ENCODE peak calls at places on chromosomes 2 and 18, in six cellular contexts. One of them, this sample, is unnamed. For H3K27me3, the result is how much of the 10 kb centered on the place peaks cover.

GRCh38 chr2:105248316-105249070 is 7.0 kb downstream of the GPR45 start:
- DNase-seq in gastrocnemius medialis: no peak
- DNase-seq in HCT116: no peak
- DNase-seq in tibial nerve: no peak
- DNase-seq in astrocyte: no peak
- DNase-seq in prostate gland: no peak
- DNase-seq in this sample: no peak

GRCh38 chr2:207041279-207041678 is 102.0 kb downstream of the CPO start:
- DNase-seq in gastrocnemius medialis: no peak
- DNase-seq in astrocyte: peak
- DNase-seq in tibial nerve: peak
- DNase-seq in HCT116: no peak
- DNase-seq in prostate gland: no peak
- DNase-seq in this sample: no peak

GRCh38 chr2:158965731-158966130 is 2.7 kb upstream of the TANC1 start:
- DNase-seq in astrocyte: no peak
- DNase-seq in gastrocnemius medialis: no peak
- DNase-seq in prostate gland: no peak
- DNase-seq in tibial nerve: no peak
- DNase-seq in HCT116: no peak
- DNase-seq in this sample: no peak

GRCh38 chr2:40457846-40458245 is 6.0 kb upstream of the SLC8A1 start:
- DNase-seq in tibial nerve: no peak
- DNase-seq in gastrocnemius medialis: no peak
- DNase-seq in astrocyte: peak
- DNase-seq in prostate gland: no peak
- DNase-seq in HCT116: no peak
- DNase-seq in this sample: no peak

GRCh38 chr2:45707661-45708060 is 56.2 kb downstream of the PRKCE start:
- DNase-seq in gastrocnemius medialis: no peak
- DNase-seq in tibial nerve: no peak
- DNase-seq in astrocyte: no peak
- DNase-seq in HCT116: no peak
- DNase-seq in prostate gland: no peak
- DNase-seq in this sample: no peak

GRCh38 chr2:122866095-122866494 is 1110.6 kb downstream of the TSN start:
- DNase-seq in tibial nerve: no peak
- DNase-seq in gastrocnemius medialis: no peak
- DNase-seq in astrocyte: no peak
- DNase-seq in prostate gland: no peak
- DNase-seq in HCT116: no peak
- DNase-seq in this sample: no peak

GRCh38 chr2:134406311-134406710 is 152.4 kb downstream of the MGAT5 start:
- DNase-seq in tibial nerve: no peak
- DNase-seq in prostate gland: no peak
- DNase-seq in HCT116: no peak
- DNase-seq in astrocyte: no peak
- DNase-seq in gastrocnemius medialis: no peak
- DNase-seq in this sample: no peak

GRCh38 chr2:26178746-26179436 is 6.0 kb downstream of the GAREM2 start:
- DNase-seq in HCT116: no peak
- DNase-seq in tibial nerve: peak
- DNase-seq in gastrocnemius medialis: no peak
- DNase-seq in prostate gland: no peak
- DNase-seq in astrocyte: no peak
- DNase-seq in this sample: no peak

GRCh38 chr18:13220326-13220991 is 1.9 kb downstream of the LDLRAD4 start:
- DNase-seq in tibial nerve: no peak
- DNase-seq in prostate gland: no peak
- DNase-seq in gastrocnemius medialis: peak
- DNase-seq in HCT116: no peak
- DNase-seq in astrocyte: peak
- DNase-seq in this sample: no peak

GRCh38 chr2:167212054-167212648 is 323.9 kb downstream of the XIRP2 start:
- DNase-seq in tibial nerve: peak
- DNase-seq in prostate gland: no peak
- DNase-seq in HCT116: peak
- DNase-seq in gastrocnemius medialis: peak
- DNase-seq in astrocyte: peak
- DNase-seq in this sample: no peak

GRCh38 chr2:48914477-48915077 is 159.1 kb upstream of the LHCGR start:
- DNase-seq in astrocyte: no peak
- DNase-seq in HCT116: no peak
- DNase-seq in prostate gland: no peak
- DNase-seq in gastrocnemius medialis: no peak
- DNase-seq in tibial nerve: peak
- DNase-seq in this sample: no peak

GRCh38 chr2:46393352-46393820 is 86.0 kb upstream of the TMEM247 start:
- DNase-seq in tibial nerve: no peak
- DNase-seq in gastrocnemius medialis: no peak
- DNase-seq in prostate gland: no peak
- DNase-seq in astrocyte: no peak
- DNase-seq in HCT116: no peak
- DNase-seq in this sample: no peak

GRCh38 chr2:224954980-224955379 is 87.3 kb downstream of the DOCK10 start:
- DNase-seq in tibial nerve: no peak
- DNase-seq in HCT116: no peak
- DNase-seq in astrocyte: no peak
- DNase-seq in gastrocnemius medialis: no peak
- DNase-seq in prostate gland: no peak
- DNase-seq in this sample: no peak

GRCh38 chr2:96687711-96688640 is 45.4 kb downstream of the FER1L5 start:
- DNase-seq in gastrocnemius medialis: no peak
- DNase-seq in astrocyte: no peak
- DNase-seq in prostate gland: no peak
- DNase-seq in tibial nerve: no peak
- DNase-seq in HCT116: no peak
- DNase-seq in this sample: no peak

GRCh38 chr2:227761734-227762476 is 16.2 kb downstream of the SCYGR8 start:
- DNase-seq in astrocyte: peak
- DNase-seq in gastrocnemius medialis: no peak
- DNase-seq in prostate gland: no peak
- DNase-seq in tibial nerve: no peak
- DNase-seq in HCT116: no peak
- DNase-seq in this sample: no peak

GRCh38 chr18:63220903-63221302 is 98.7 kb downstream of the BCL2 start:
- DNase-seq in gastrocnemius medialis: no peak
- DNase-seq in HCT116: no peak
- DNase-seq in prostate gland: no peak
- DNase-seq in astrocyte: no peak
- DNase-seq in tibial nerve: no peak
- DNase-seq in this sample: no peak

GRCh38 chr2:223697316-223697875 is 95.2 kb upstream of the SCG2 start:
- DNase-seq in astrocyte: peak
- DNase-seq in tibial nerve: no peak
- DNase-seq in gastrocnemius medialis: no peak
- DNase-seq in prostate gland: no peak
- DNase-seq in HCT116: no peak
- DNase-seq in this sample: no peak

GRCh38 chr2:3267869-3268704 is 109.5 kb downstream of the EIPR1 start:
- DNase-seq in astrocyte: no peak
- DNase-seq in HCT116: no peak
- DNase-seq in tibial nerve: no peak
- DNase-seq in gastrocnemius medialis: no peak
- DNase-seq in prostate gland: no peak
- DNase-seq in this sample: no peak

GRCh38 chr2:42359894-42360483 is 1.0 kb downstream of the COX7A2L start:
- DNase-seq in tibial nerve: no peak
- DNase-seq in astrocyte: no peak
- DNase-seq in prostate gland: no peak
- DNase-seq in gastrocnemius medialis: peak
- DNase-seq in HCT116: no peak
- DNase-seq in this sample: no peak

GRCh38 chr2:9341351-9341887 is 81.9 kb downstream of the ITGB1BP1 start:
- DNase-seq in prostate gland: no peak
- DNase-seq in HCT116: no peak
- DNase-seq in astrocyte: no peak
- DNase-seq in tibial nerve: no peak
- DNase-seq in gastrocnemius medialis: no peak
- DNase-seq in this sample: no peak

GRCh38 chr2:134072973-134073490 is 180.8 kb upstream of the MGAT5 start:
- DNase-seq in tibial nerve: no peak
- DNase-seq in prostate gland: no peak
- DNase-seq in HCT116: no peak
- DNase-seq in astrocyte: no peak
- DNase-seq in gastrocnemius medialis: no peak
- DNase-seq in this sample: no peak

DNA sequence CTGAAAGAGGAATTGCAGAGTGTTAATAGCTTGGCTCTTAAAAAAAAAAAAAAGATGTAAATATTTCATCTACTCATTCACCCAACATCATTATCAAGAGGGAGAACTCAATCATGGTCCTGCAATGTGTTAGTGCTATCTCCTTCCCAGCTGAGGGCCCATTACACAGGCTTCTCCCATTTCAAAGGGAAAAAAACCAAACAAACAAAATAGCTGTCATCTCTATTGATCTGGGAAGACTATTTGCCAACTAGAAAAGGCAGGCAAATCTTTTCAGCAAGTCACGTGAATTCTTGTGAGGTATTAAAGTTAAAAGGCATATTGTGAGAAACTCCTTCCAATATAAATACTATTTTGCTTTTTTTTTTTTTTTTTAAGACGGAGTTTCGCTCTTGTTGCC is 194.3 kb downstream of the MYO1B start:
- DNase-seq in astrocyte: no peak
- DNase-seq in HCT116: no peak
- DNase-seq in gastrocnemius medialis: no peak
- DNase-seq in prostate gland: no peak
- DNase-seq in tibial nerve: no peak
- DNase-seq in this sample: no peak
- H3K27me3 ChIP-seq in astrocyte: under half
- H3K27me3 ChIP-seq in HCT116: under half
- H3K27me3 ChIP-seq in gastrocnemius medialis: under half
- H3K27me3 ChIP-seq in prostate gland: under half
- H3K27me3 ChIP-seq in tibial nerve: under half
- H3K27me3 ChIP-seq in this sample: under half

GRCh38 chr18:22171839-22172582 is 2.6 kb downstream of the GATA6 start:
- DNase-seq in HCT116: no peak
- DNase-seq in gastrocnemius medialis: no peak
- DNase-seq in astrocyte: no peak
- DNase-seq in prostate gland: no peak
- DNase-seq in tibial nerve: no peak
- DNase-seq in this sample: no peak
- H3K27me3 ChIP-seq in HCT116: under half
- H3K27me3 ChIP-seq in gastrocnemius medialis: half or more
- H3K27me3 ChIP-seq in astrocyte: under half
- H3K27me3 ChIP-seq in prostate gland: under half
- H3K27me3 ChIP-seq in tibial nerve: half or more
- H3K27me3 ChIP-seq in this sample: half or more

GRCh38 chr18:57434536-57435494 is at the start of gene ONECUT2:
- DNase-seq in tibial nerve: peak
- DNase-seq in astrocyte: peak
- DNase-seq in HCT116: peak
- DNase-seq in prostate gland: peak
- DNase-seq in gastrocnemius medialis: peak
- DNase-seq in this sample: peak
- H3K27me3 ChIP-seq in tibial nerve: half or more
- H3K27me3 ChIP-seq in astrocyte: half or more
- H3K27me3 ChIP-seq in HCT116: under half
- H3K27me3 ChIP-seq in prostate gland: under half
- H3K27me3 ChIP-seq in gastrocnemius medialis: half or more
- H3K27me3 ChIP-seq in this sample: half or more

GRCh38 chr18:666628-667027 is 9.2 kb downstream of the TYMS start:
- DNase-seq in gastrocnemius medialis: no peak
- DNase-seq in HCT116: no peak
- DNase-seq in tibial nerve: no peak
- DNase-seq in prostate gland: no peak
- DNase-seq in astrocyte: no peak
- DNase-seq in this sample: no peak

GRCh38 chr18:670456-670996 is 13.1 kb downstream of the TYMS start:
- DNase-seq in gastrocnemius medialis: no peak
- DNase-seq in astrocyte: no peak
- DNase-seq in prostate gland: no peak
- DNase-seq in HCT116: no peak
- DNase-seq in tibial nerve: no peak
- DNase-seq in this sample: no peak

GRCh38 chr18:668263-668662 is 10.8 kb downstream of the TYMS start:
- DNase-seq in gastrocnemius medialis: no peak
- DNase-seq in tibial nerve: no peak
- DNase-seq in HCT116: no peak
- DNase-seq in prostate gland: no peak
- DNase-seq in astrocyte: no peak
- DNase-seq in this sample: no peak

GRCh38 chr18:671405-671804 is 14.0 kb downstream of the TYMS start:
- DNase-seq in tibial nerve: no peak
- DNase-seq in prostate gland: no peak
- DNase-seq in astrocyte: no peak
- DNase-seq in HCT116: no peak
- DNase-seq in gastrocnemius medialis: no peak
- DNase-seq in this sample: no peak

DNA sequence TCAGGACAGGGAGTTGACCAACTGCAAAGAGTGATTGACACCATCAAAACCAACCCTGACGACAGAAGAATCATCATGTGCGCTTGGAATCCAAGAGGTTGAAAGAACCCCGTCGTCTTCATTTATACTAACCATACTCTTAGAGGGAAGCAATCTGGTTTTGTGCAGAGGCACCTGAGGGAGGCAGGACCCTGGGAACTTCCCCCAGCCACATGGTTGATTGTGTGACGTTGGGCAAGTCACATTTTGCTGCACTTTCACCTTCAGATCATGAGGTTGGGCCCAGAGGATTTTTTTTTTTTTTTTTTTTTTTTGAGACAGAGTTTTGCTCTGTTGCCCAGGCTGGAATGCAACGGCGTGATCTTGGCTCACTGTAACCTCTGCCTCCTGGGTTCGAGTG is 11.6 kb downstream of the TYMS start:
- DNase-seq in tibial nerve: no peak
- DNase-seq in HCT116: no peak
- DNase-seq in prostate gland: no peak
- DNase-seq in gastrocnemius medialis: no peak
- DNase-seq in astrocyte: no peak
- DNase-seq in this sample: no peak
- H3K27me3 ChIP-seq in tibial nerve: under half
- H3K27me3 ChIP-seq in HCT116: under half
- H3K27me3 ChIP-seq in prostate gland: under half
- H3K27me3 ChIP-seq in gastrocnemius medialis: under half
- H3K27me3 ChIP-seq in astrocyte: under half
- H3K27me3 ChIP-seq in this sample: under half

GRCh38 chr2:95058989-95059601 is 33.6 kb downstream of the MAL start:
- DNase-seq in gastrocnemius medialis: no peak
- DNase-seq in HCT116: no peak
- DNase-seq in prostate gland: no peak
- DNase-seq in astrocyte: no peak
- DNase-seq in tibial nerve: no peak
- DNase-seq in this sample: peak
- H3K27me3 ChIP-seq in gastrocnemius medialis: under half
- H3K27me3 ChIP-seq in HCT116: under half
- H3K27me3 ChIP-seq in prostate gland: under half
- H3K27me3 ChIP-seq in astrocyte: under half
- H3K27me3 ChIP-seq in tibial nerve: under half
- H3K27me3 ChIP-seq in this sample: under half